ENCODE peak calls at places on chromosomes 1 and 21, in four cellular contexts. H is stimulated activated CD4-positive, alpha-beta T cell treated with anti-CD3 and anti-CD28 coated beads, TNF-alpha, amount 100 ng/mL, for 4 hours; C is Calu3; X is RKO. R is an unnamed sample.

GRCh38 chr1:74280642-74281396 is 45.6 kb downstream of the TNNI3K start:
- DNase-seq in C (no peak), X (no peak), H (no peak), R (no peak)

GRCh38 chr1:241310451-241310850 is 46.6 kb downstream of the RGS7 start:
- DNase-seq in X (peak), C (no peak), H (no peak), R (no peak)

GRCh38 chr1:5847013-5847654 is 145.1 kb downstream of the NPHP4 start:
- DNase-seq in C (no peak), H (no peak), X (peak), R (peak)

GRCh38 chr21:34928637-34929036 is 120.5 kb downstream of the RUNX1 start:
- DNase-seq in C (no peak), H (no peak), X (no peak), R (no peak)

GRCh38 chr1:38087676-38088075 is 41.1 kb upstream of the POU3F1 start:
- DNase-seq in X (no peak), C (no peak), H (no peak), R (no peak)

GRCh38 chr1:244022301-244022700 is 28.8 kb upstream of the ZBTB18 start:
- DNase-seq in X (no peak), H (no peak), C (no peak), R (no peak)

GRCh38 chr1:169890761-169891538 is 2.7 kb downstream of the SCYL3 start:
- DNase-seq in C (peak), X (no peak), H (no peak), R (no peak)

GRCh38 chr1:113534130-113534817 is 144.0 kb downstream of the MAGI3 start:
- DNase-seq in X (peak), H (no peak), C (no peak), R (no peak)

GRCh38 chr21:45304161-45304830 is 16.6 kb upstream of the POFUT2 start:
- DNase-seq in C (no peak), X (no peak), H (no peak), R (no peak)

GRCh38 chr1:221734187-221734586 is 7.7 kb downstream of the DUSP10 start:
- DNase-seq in C (no peak), H (no peak), X (no peak), R (no peak)